ENCODE peak calls at places on chromosomes 7 and 10, in seven cellular contexts. H, V, J, W, T, M and D are unnamed samples.

GRCh38 chr10:71058308-71058707 is 154.1 kb upstream of the UNC5B start:
- DNase-seq in T (no peak), H (no peak), V (no peak), M (no peak), J (no peak), W (no peak), D (no peak)

GRCh38 chr10:61115874-61116273 is 171.9 kb upstream of the RHOBTB1 start:
- DNase-seq in J (no peak), M (no peak), W (no peak), T (no peak), H (no peak), V (no peak), D (no peak)

GRCh38 chr7:101494602-101495329 is 132.1 kb downstream of the COL26A1 start:
- DNase-seq in V (no peak), H (no peak), J (no peak), M (no peak), W (no peak), T (no peak), D (no peak)

GRCh38 chr10:47047127-47047504 is 135.9 kb downstream of the PTPN20 start:
- DNase-seq in T (no peak), M (no peak), J (no peak), V (no peak), H (no peak), W (no peak), D (no peak)

GRCh38 chr7:31873816-31874597 is 187.0 kb downstream of the PPP1R17 start:
- DNase-seq in J (no peak), M (no peak), T (peak), W (no peak), V (no peak), H (no peak), D (no peak)

GRCh38 chr7:23467281-23467680 is 3.0 kb downstream of the IGF2BP3 start:
- DNase-seq in V (peak), H (no peak), J (peak), T (no peak), M (no peak), W (no peak), D (no peak)

GRCh38 chr7:47332213-47332612 is 249.7 kb downstream of the TNS3 start:
- DNase-seq in T (no peak), J (no peak), H (no peak), M (no peak), W (no peak), V (no peak), D (no peak)

GRCh38 chr10:11869743-11870460 is 46.7 kb downstream of the PROSER2 start:
- DNase-seq in J (no peak), H (no peak), T (no peak), W (no peak), M (no peak), V (peak), D (no peak)

GRCh38 chr7:115059312-115059711 is 137.4 kb downstream of the MDFIC start:
- DNase-seq in M (no peak), W (no peak), T (no peak), H (no peak), J (no peak), V (no peak), D (no peak)

GRCh38 chr7:64581929-64582894 is 19.3 kb upstream of the ZNF680 start:
- DNase-seq in V (no peak), M (no peak), T (no peak), J (peak), H (no peak), W (no peak), D (no peak)

GRCh38 chr7:1234049-1234691 is 1.5 kb downstream of the UNCX start:
- DNase-seq in J (no peak), M (no peak), V (no peak), T (no peak), H (no peak), W (no peak), D (no peak)

GRCh38 chr7:36138209-36138608 is 14.8 kb upstream of the EEPD1 start:
- DNase-seq in W (no peak), V (no peak), T (no peak), J (no peak), H (no peak), M (no peak), D (no peak)

GRCh38 chr7:81029523-81029922 is 110.7 kb upstream of the SEMA3C start:
- DNase-seq in H (no peak), V (peak), T (no peak), W (no peak), M (no peak), J (no peak), D (no peak)

GRCh38 chr10:69866688-69867461 is 65.2 kb downstream of the COL13A1 start:
- DNase-seq in J (no peak), T (no peak), V (peak), H (no peak), M (no peak), W (peak), D (no peak)

GRCh38 chr7:55075464-55075971 is 56.7 kb downstream of the EGFR start:
- DNase-seq in M (no peak), J (no peak), T (no peak), V (no peak), H (no peak), W (no peak), D (no peak)

GRCh38 chr10:113997428-113997827 is 46.2 kb upstream of the ADRB1 start:
- DNase-seq in H (no peak), J (no peak), M (no peak), W (no peak), V (no peak), T (no peak), D (no peak)

GRCh38 chr7:116259821-116260440 is 49.6 kb downstream of the TES start:
- DNase-seq in H (no peak), W (peak), J (no peak), M (no peak), T (no peak), V (no peak), D (no peak)

GRCh38 chr7:3107228-3107763 is 63.6 kb upstream of the CARD11 start:
- DNase-seq in M (no peak), V (no peak), T (no peak), W (no peak), J (no peak), H (no peak), D (no peak)

GRCh38 chr7:47622946-47623640 is 41.2 kb upstream of the TNS3 start:
- DNase-seq in J (no peak), W (no peak), T (no peak), M (no peak), V (no peak), H (peak), D (no peak)

GRCh38 chr10:108911814-108912541 is 1011.3 kb downstream of the XPNPEP1 start:
- DNase-seq in T (no peak), V (peak), J (no peak), M (peak), H (peak), W (no peak), D (peak)

GRCh38 chr7:8625612-8626011 is 192.2 kb downstream of the NXPH1 start:
- DNase-seq in M (no peak), T (no peak), H (no peak), W (no peak), V (no peak), J (no peak), D (no peak)

GRCh38 chr7:1856966-1857441 is 186.9 kb downstream of the ELFN1 start:
- DNase-seq in J (no peak), H (no peak), V (no peak), M (no peak), T (no peak), W (no peak), D (no peak)

GRCh38 chr7:38699481-38699880 is 68.3 kb upstream of the AMPH start:
- DNase-seq in T (no peak), J (no peak), H (no peak), M (no peak), W (no peak), V (no peak), D (no peak)

GRCh38 chr7:79182283-79182682 is 271.2 kb downstream of the MAGI2 start:
- DNase-seq in T (no peak), W (no peak), H (no peak), M (no peak), V (no peak), J (no peak), D (no peak)

DNA sequence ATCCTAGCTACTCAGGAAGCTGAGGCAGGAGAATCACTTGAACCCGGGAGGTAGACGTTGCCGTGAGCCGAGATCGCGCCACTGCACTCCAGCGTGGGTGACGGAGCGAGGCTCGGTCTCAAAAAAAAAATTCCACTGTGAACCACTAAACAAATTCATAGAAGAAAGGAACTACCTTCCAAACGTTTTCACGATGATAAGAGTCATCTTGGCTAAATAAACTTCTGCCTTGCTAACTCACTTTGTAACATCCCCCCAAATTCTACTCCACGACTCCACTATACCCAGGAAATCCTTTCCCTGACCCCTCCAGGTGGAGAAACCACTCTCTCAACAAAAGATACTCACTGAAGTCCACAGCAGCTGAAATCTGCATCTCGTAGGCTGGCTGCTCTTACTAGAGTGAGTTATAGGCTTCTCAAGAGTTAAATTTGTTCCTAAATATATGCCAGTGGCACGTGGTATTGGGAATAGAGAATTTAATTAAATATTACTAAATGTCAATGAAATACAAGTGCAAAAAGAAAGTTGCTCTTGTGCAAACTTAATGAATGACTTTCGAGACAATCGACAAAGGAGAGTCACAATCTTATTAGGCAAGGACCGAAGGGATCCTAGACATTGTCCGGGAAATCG is 1.6 kb upstream of the GTF2I start:
- DNase-seq in T (no peak), W (no peak), M (no peak), V (peak), J (no peak), H (no peak), D (no peak)
- TF ChIP-seq JUND in T (no peak), W (no peak), M (no peak), V (no peak), J (no peak), H (no peak), D (no peak)

DNA sequence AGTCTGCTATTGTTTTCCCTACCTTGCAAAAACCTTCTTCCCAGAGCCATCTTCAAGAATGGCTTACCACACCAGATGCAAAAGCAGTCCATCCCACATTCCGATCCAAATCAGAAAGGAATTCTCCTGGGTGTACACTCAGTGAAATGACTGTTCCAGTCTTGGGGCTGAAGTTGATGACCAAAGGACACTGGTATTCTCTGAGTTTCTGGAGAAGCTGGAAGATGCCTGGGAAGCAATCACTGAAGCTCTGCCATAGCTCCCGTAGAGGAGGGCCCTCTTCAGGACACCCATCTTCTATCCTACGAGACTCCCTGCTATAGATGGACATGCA is 155.7 kb downstream of the LCOR start:
- DNase-seq in W (no peak), M (no peak), V (no peak), T (no peak), J (no peak), H (no peak), D (no peak)
- TF ChIP-seq JUND in W (no peak), M (no peak), V (no peak), T (no peak), J (no peak), H (no peak), D (no peak)

DNA sequence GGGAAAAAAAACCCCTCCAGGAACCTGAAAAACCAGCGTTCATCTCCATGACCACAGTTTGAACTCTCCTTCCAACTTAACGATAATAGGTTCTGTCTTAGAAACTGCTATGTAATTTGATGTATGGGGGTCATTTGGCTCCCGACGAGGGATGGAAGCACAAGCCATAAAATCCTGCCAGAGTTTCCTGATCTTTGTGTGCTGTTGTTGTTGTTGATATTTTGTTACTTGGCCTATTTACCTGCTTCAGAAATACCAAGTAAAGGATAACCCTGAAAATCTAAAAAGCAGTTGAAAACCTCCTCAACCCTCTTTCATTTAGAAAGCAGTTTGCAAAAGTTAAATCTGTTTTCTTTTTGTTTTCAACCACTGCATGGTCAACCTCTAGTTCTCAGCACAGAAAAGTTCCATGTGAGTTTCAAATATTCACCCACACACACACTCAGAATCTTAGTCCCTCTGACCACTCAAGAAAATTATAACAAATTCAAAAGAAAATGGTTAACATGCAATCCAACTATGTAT is 9.3 kb upstream of the HOXA2 start:
- DNase-seq in T (no peak), W (no peak), J (no peak), V (no peak), M (no peak), H (no peak), D (no peak)
- TF ChIP-seq JUND in T (no peak), W (no peak), J (no peak), V (no peak), M (no peak), H (no peak), D (no peak)

GRCh38 chr10:112448903-112449302 is 1.9 kb downstream of the VTI1A start:
- DNase-seq in T (no peak), J (no peak), W (no peak), H (no peak), M (no peak), V (no peak), D (no peak)

GRCh38 chr10:112442063-112442462 is 4.7 kb downstream of the ZDHHC6 start:
- DNase-seq in M (no peak), T (no peak), H (no peak), J (no peak), W (no peak), V (no peak), D (no peak)

GRCh38 chr10:112446855-112447691 is at the start of the genes VTI1A and ZDHHC6:
- DNase-seq in W (peak), M (peak), H (peak), J (peak), V (peak), T (peak), D (peak)

GRCh38 chr10:112441520-112441919 is 5.2 kb downstream of the ZDHHC6 start:
- DNase-seq in V (no peak), T (no peak), W (no peak), J (no peak), M (no peak), H (no peak), D (no peak)

GRCh38 chr10:112446055-112446854 is 459 bp downstream of the ZDHHC6 start:
- DNase-seq in J (peak), M (no peak), V (no peak), W (no peak), H (no peak), T (no peak), D (no peak)
- TF ChIP-seq JUND in J (peak), M (no peak), V (no peak), W (no peak), H (no peak), T (no peak), D (no peak)

GRCh38 chr10:30828680-30829079 is 199.1 kb upstream of the LYZL2 start:
- DNase-seq in V (no peak), J (peak), H (no peak), T (no peak), M (no peak), W (no peak), D (no peak)
- TF ChIP-seq JUND in V (no peak), J (no peak), H (no peak), T (no peak), M (no peak), W (no peak), D (no peak)

GRCh38 chr10:86757110-86757790 is 831 bp downstream of the BMPR1A start:
- DNase-seq in W (peak), T (no peak), M (no peak), H (peak), V (no peak), J (no peak), D (peak)
- TF ChIP-seq JUND in W (no peak), T (no peak), M (no peak), H (no peak), V (no peak), J (no peak), D (no peak)

GRCh38 chr7:103446046-103446520 is at the start of gene SLC26A5:
- DNase-seq in J (peak), T (no peak), W (no peak), V (peak), H (no peak), M (no peak), D (peak)
- TF ChIP-seq JUND in J (no peak), T (no peak), W (no peak), V (no peak), H (no peak), M (no peak), D (no peak)